ENCODE peak calls at places on chromosome 5, in five cellular contexts. S, E, C, V and D are unnamed samples. For H3K9me3, the result is how much of the 10 kb centered on the place peaks cover.

GRCh38 chr5:176609724-176610429 is at the start of gene GPRIN1:
- DNase-seq in S (no peak), E (no peak), C (peak), V (peak), D (peak)

GRCh38 chr5:107385701-107386100 is 285.0 kb downstream of the EFNA5 start:
- DNase-seq in S (no peak), E (no peak), C (no peak), V (no peak), D (no peak)

GRCh38 chr5:95818181-95819147 is 4.1 kb downstream of the GLRX start:
- DNase-seq in S (no peak), E (peak), C (no peak), V (no peak), D (no peak)

GRCh38 chr5:73946278-73946677 is 320.3 kb downstream of the ARHGEF28 start:
- DNase-seq in S (no peak), E (no peak), C (no peak), V (no peak), D (no peak)

GRCh38 chr5:131209506-131210191 is 38.9 kb downstream of the LYRM7 start:
- DNase-seq in S (no peak), E (peak), C (no peak), V (peak), D (peak)

GRCh38 chr5:143147918-143148317 is 255.6 kb downstream of the NR3C1 start:
- DNase-seq in S (no peak), E (no peak), C (no peak), V (no peak), D (no peak)

GRCh38 chr5:92390657-92391056 is 1007.5 kb upstream of the ARRDC3 start:
- DNase-seq in S (no peak), E (no peak), C (no peak), V (no peak), D (no peak)

GRCh38 chr5:87899109-87900100 is 369.2 kb downstream of the TMEM161B start:
- DNase-seq in S (no peak), E (no peak), C (no peak), V (no peak), D (no peak)

GRCh38 chr5:66828046-66828550 is 231.9 kb downstream of the MAST4 start:
- DNase-seq in S (no peak), E (no peak), C (no peak), V (no peak), D (no peak)

GRCh38 chr5:93595420-93596136 is 12.6 kb downstream of the NR2F1 start:
- DNase-seq in S (no peak), E (no peak), C (no peak), V (no peak), D (no peak)

GRCh38 chr5:141356950-141357349 is 2.1 kb downstream of the PCDHGA4 start:
- DNase-seq in S (no peak), E (no peak), C (no peak), V (no peak), D (no peak)

GRCh38 chr5:141354900-141355469 is at the start of gene PCDHGA4:
- DNase-seq in S (no peak), E (no peak), C (no peak), V (no peak), D (no peak)

GRCh38 chr5:141355641-141356040 is 820 bp downstream of the PCDHGA4 start:
- DNase-seq in S (no peak), E (no peak), C (no peak), V (no peak), D (no peak)

GRCh38 chr5:141359790-141360426 is at the start of gene PCDHGB2:
- DNase-seq in S (no peak), E (no peak), C (no peak), V (peak), D (no peak)

GRCh38 chr5:141356133-141356532 is 1.3 kb downstream of the PCDHGA4 start:
- DNase-seq in S (no peak), E (no peak), C (no peak), V (no peak), D (no peak)
- H3K9me3 ChIP-seq in S (half or more), E (under half), C (under half), V (under half), D (under half)

GRCh38 chr5:53360811-53361210 is 119.6 kb upstream of the FST start:
- DNase-seq in S (peak), E (no peak), C (no peak), V (no peak), D (no peak)
- H3K9me3 ChIP-seq in S (under half), E (under half), C (under half), V (under half), D (under half)

GRCh38 chr5:150879358-150879757 is 25.4 kb downstream of the ZNF300 start:
- DNase-seq in S (no peak), E (no peak), C (no peak), V (no peak), D (no peak)
- H3K9me3 ChIP-seq in S (under half), E (under half), C (under half), V (under half), D (under half)

GRCh38 chr5:141360685-141361084 is 891 bp downstream of the PCDHGB2 start:
- DNase-seq in S (no peak), E (no peak), C (no peak), V (no peak), D (no peak)

GRCh38 chr5:141362719-141363118 is 1.2 kb upstream of the PCDHGA5 start:
- DNase-seq in S (no peak), E (no peak), C (no peak), V (no peak), D (no peak)

GRCh38 chr5:141366016-141366896 is 2.3 kb downstream of the PCDHGA5 start:
- DNase-seq in S (no peak), E (no peak), C (no peak), V (no peak), D (no peak)

GRCh38 chr5:141363952-141364660 is at the start of gene PCDHGA5:
- DNase-seq in S (no peak), E (no peak), C (no peak), V (no peak), D (no peak)
- H3K9me3 ChIP-seq in S (half or more), E (under half), C (under half), V (under half), D (under half)

GRCh38 chr5:82252744-82253143 is 25.4 kb downstream of the RPS23 start:
- DNase-seq in S (no peak), E (no peak), C (no peak), V (no peak), D (no peak)
- H3K9me3 ChIP-seq in S (under half), E (under half), C (under half), V (under half), D (under half)

GRCh38 chr5:165999693-166000092 is 2291.8 kb upstream of the WWC1 start:
- DNase-seq in S (no peak), E (no peak), C (no peak), V (no peak), D (no peak)
- H3K9me3 ChIP-seq in S (under half), E (under half), C (under half), V (under half), D (under half)

GRCh38 chr5:140767444-140767843 is 18.5 kb upstream of the PCDHA1 start:
- DNase-seq in S (no peak), E (no peak), C (no peak), V (no peak), D (no peak)
- H3K9me3 ChIP-seq in S (under half), E (under half), C (half or more), V (under half), D (under half)

GRCh38 chr5:178817506-178817905 is 42.2 kb upstream of the ZNF354B start:
- DNase-seq in S (no peak), E (no peak), C (no peak), V (no peak), D (no peak)

GRCh38 chr5:178820001-178820400 is 39.8 kb upstream of the ZNF354B start:
- DNase-seq in S (no peak), E (no peak), C (no peak), V (no peak), D (no peak)

DNA sequence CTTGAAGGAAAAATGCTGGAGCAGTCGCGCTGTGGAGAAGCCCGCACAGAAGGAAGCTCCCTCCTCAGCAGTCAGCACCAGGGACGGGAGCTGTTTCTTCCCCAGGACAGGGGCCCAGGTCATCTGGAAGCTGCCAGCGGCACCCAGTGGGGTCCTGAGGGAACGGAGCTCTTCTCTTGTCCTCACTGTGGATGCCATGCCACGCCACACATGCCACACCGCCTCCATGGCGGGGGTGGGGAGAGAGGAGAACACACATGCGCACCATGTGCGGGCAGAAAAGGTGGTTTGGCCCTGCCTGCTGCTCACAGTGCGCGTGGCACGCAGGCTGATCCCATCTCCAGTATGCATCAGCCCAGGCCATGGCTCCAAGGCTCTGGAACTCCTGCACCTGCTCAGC is 41.7 kb upstream of the ZNF354B start:
- DNase-seq in S (no peak), E (no peak), C (peak), V (no peak), D (no peak)
- H3K9me3 ChIP-seq in S (under half), E (under half), C (under half), V (under half), D (under half)

GRCh38 chr5:71924325-71924724 is 182.9 kb upstream of the MAP1B start:
- DNase-seq in S (no peak), E (no peak), C (no peak), V (no peak), D (no peak)
- H3K9me3 ChIP-seq in S (under half), E (under half), C (under half), V (under half), D (under half)